ENCODE peak calls at places on chromosomes 1 and 21, in eight cellular contexts. F is prostate gland, X is upper lobe of right lung, P is IMR-90, L is PC-3, A is AG04450, W is heart right ventricle, M is choroid plexus epithelial cell. I is an unnamed sample.

GRCh38 chr1:85743814-85744213 is 35.6 kb upstream of the ZNHIT6 start:
- DNase-seq in F (no peak), X (no peak), P (no peak), L (no peak), A (no peak), W (no peak), M (no peak), I (no peak)

GRCh38 chr1:103101399-103101798 is 6.9 kb downstream of the COL11A1 start:
- DNase-seq in F (no peak), X (no peak), P (no peak), L (no peak), A (no peak), W (no peak), M (no peak), I (no peak)

GRCh38 chr21:33096426-33096825 is 26.5 kb downstream of the OLIG1 start:
- DNase-seq in F (no peak), X (no peak), P (no peak), L (no peak), A (no peak), W (no peak), M (no peak), I (no peak)

GRCh38 chr1:28602536-28603439 is 10.7 kb downstream of the RAB42 start:
- DNase-seq in F (peak), X (no peak), P (peak), L (peak), A (peak), W (no peak), M (peak), I (no peak)

GRCh38 chr1:90114521-90115141 is 119.7 kb downstream of the ZNF326 start:
- DNase-seq in F (no peak), X (no peak), P (peak), L (peak), A (peak), W (no peak), M (peak), I (no peak)

GRCh38 chr1:207691814-207692213 is 46.9 kb downstream of the CR1L start:
- DNase-seq in F (no peak), X (no peak), P (no peak), L (peak), A (no peak), W (no peak), M (no peak), I (no peak)

GRCh38 chr1:101181930-101182329 is 54.9 kb upstream of the S1PR1 start:
- DNase-seq in F (no peak), X (no peak), P (peak), L (peak), A (no peak), W (no peak), M (peak), I (no peak)

GRCh38 chr1:27594542-27595510 is 9.1 kb downstream of the AHDC1 start:
- DNase-seq in F (no peak), X (no peak), P (peak), L (no peak), A (no peak), W (no peak), M (no peak), I (no peak)

GRCh38 chr1:233540788-233541187 is 73.1 kb upstream of the KCNK1 start:
- DNase-seq in F (no peak), X (no peak), P (no peak), L (no peak), A (no peak), W (no peak), M (no peak), I (no peak)

GRCh38 chr1:1054971-1055370 is 19.1 kb downstream of the RNF223 start:
- DNase-seq in F (no peak), X (no peak), P (no peak), L (no peak), A (no peak), W (no peak), M (no peak), I (no peak)

GRCh38 chr1:150619576-150620509 is 9.6 kb downstream of the ENSA start:
- DNase-seq in F (peak), X (no peak), P (peak), L (peak), A (no peak), W (no peak), M (peak), I (no peak)

GRCh38 chr1:239387304-239388231 is 1.2 kb downstream of the CHRM3 start:
- DNase-seq in F (no peak), X (no peak), P (no peak), L (peak), A (no peak), W (no peak), M (no peak), I (no peak)

GRCh38 chr1:31102501-31102950 is 37.0 kb upstream of the PUM1 start:
- DNase-seq in F (no peak), X (no peak), P (peak), L (peak), A (no peak), W (no peak), M (peak), I (no peak)

GRCh38 chr1:175016073-175016722 is 7.0 kb downstream of the MRPS14 start:
- DNase-seq in F (no peak), X (no peak), P (peak), L (no peak), A (no peak), W (no peak), M (peak), I (no peak)

GRCh38 chr1:119626841-119627240 is 21.2 kb downstream of the ZNF697 start:
- DNase-seq in F (no peak), X (no peak), P (peak), L (no peak), A (no peak), W (no peak), M (peak), I (no peak)

GRCh38 chr1:214426420-214426812 is 125.0 kb downstream of the PTPN14 start:
- DNase-seq in F (no peak), X (no peak), P (no peak), L (no peak), A (no peak), W (no peak), M (no peak), I (no peak)

GRCh38 chr1:189970331-189971230 is 507.1 kb downstream of the BRINP3 start:
- DNase-seq in F (no peak), X (no peak), P (no peak), L (no peak), A (no peak), W (no peak), M (no peak), I (no peak)

GRCh38 chr1:153617677-153618076 is 1.6 kb upstream of the S100A14 start:
- DNase-seq in F (no peak), X (no peak), P (no peak), L (peak), A (no peak), W (peak), M (no peak), I (peak)

GRCh38 chr21:38498057-38498833 is at the start of gene ERG:
- DNase-seq in F (no peak), X (no peak), P (no peak), L (no peak), A (no peak), W (peak), M (no peak), I (no peak)

GRCh38 chr1:114218397-114219237 is 64.9 kb upstream of the SYT6 start:
- DNase-seq in F (no peak), X (no peak), P (no peak), L (no peak), A (no peak), W (no peak), M (no peak), I (no peak)

GRCh38 chr1:221279146-221279545 is 399.9 kb downstream of the HLX start:
- DNase-seq in F (no peak), X (no peak), P (peak), L (no peak), A (no peak), W (no peak), M (no peak), I (no peak)

GRCh38 chr1:76666499-76666898 is 200.8 kb upstream of the ST6GALNAC5 start:
- DNase-seq in F (no peak), X (no peak), P (no peak), L (no peak), A (no peak), W (peak), M (no peak), I (no peak)

GRCh38 chr1:228001738-228002535 is 4.9 kb upstream of the WNT3A start:
- DNase-seq in F (no peak), X (peak), P (no peak), L (no peak), A (no peak), W (no peak), M (no peak), I (peak)

GRCh38 chr1:227998374-227999055 is 8.3 kb upstream of the WNT3A start:
- DNase-seq in F (no peak), X (no peak), P (no peak), L (no peak), A (no peak), W (no peak), M (no peak), I (peak)

GRCh38 chr1:228000416-228000815 is 6.4 kb upstream of the WNT3A start:
- DNase-seq in F (no peak), X (no peak), P (no peak), L (no peak), A (no peak), W (no peak), M (no peak), I (peak)

GRCh38 chr1:228000836-228001563 is 5.8 kb upstream of the WNT3A start:
- DNase-seq in F (no peak), X (peak), P (no peak), L (no peak), A (no peak), W (no peak), M (no peak), I (peak)

GRCh38 chr1:227999056-227999930 is 7.5 kb upstream of the WNT3A start:
- DNase-seq in F (peak), X (peak), P (peak), L (peak), A (no peak), W (peak), M (peak), I (peak)
- TF ChIP-seq CTCF in F (peak), X (peak), P (peak), L (peak), A (peak), W (peak), M (peak), I (peak)

GRCh38 chr1:245923215-245923614 is 583.9 kb downstream of the SMYD3 start:
- DNase-seq in F (no peak), X (no peak), P (no peak), L (no peak), A (no peak), W (no peak), M (no peak), I (no peak)
- TF ChIP-seq CTCF in F (no peak), X (no peak), P (no peak), L (no peak), A (no peak), W (no peak), M (no peak), I (no peak)

GRCh38 chr1:112956503-112957132 is 622 bp upstream of the SLC16A1 start:
- DNase-seq in F (peak), X (no peak), P (no peak), L (no peak), A (no peak), W (no peak), M (peak), I (peak)
- TF ChIP-seq CTCF in F (no peak), X (no peak), P (no peak), L (no peak), A (no peak), W (no peak), M (no peak), I (no peak)

DNA sequence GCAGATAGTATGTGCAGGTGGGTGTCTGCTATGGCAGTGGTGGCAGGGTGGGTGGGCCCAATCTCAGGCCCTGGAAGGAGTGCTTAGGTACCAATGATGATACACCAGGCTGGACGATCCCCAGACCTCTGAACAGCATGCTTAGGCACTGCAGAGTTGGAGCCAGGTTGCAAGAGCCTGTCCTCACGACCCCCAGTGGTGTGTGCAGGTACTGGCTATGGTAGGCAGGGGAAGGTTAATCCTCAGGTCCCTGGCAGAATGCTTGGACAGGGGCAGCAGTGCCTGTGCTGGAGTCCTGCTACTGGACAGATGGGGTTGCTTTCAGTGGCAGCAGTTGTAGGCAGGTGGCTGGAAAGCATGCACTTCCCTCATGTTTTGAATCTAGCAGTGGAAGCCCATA is 100.5 kb upstream of the NEK7 start:
- DNase-seq in F (no peak), X (no peak), P (no peak), L (no peak), A (no peak), W (no peak), M (no peak), I (no peak)
- TF ChIP-seq CTCF in F (no peak), X (no peak), P (no peak), L (peak), A (peak), W (no peak), M (peak), I (no peak)

DNA sequence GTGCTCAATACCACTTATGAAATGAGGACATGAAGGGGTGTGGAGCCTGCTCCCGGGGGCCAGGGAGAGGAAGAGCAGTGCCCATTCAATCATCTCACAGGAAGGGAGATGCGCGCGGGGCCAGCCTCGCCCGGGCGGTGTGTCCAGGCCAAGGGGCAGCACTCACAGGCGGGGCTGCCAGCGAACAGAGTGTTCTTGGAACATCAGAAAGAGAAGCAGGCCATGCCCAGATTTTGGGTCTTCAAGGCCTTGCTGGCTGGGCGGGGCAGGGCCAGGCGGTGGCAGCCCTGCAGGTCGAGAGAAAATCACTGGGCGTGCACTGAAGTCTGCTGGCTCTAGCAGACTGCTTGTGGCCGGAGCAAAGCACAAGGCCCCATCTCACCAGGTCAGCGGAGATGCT is 168.6 kb downstream of the PRDM16 start:
- DNase-seq in F (no peak), X (no peak), P (no peak), L (no peak), A (no peak), W (no peak), M (no peak), I (no peak)
- TF ChIP-seq CTCF in F (no peak), X (no peak), P (no peak), L (no peak), A (no peak), W (no peak), M (no peak), I (no peak)

DNA sequence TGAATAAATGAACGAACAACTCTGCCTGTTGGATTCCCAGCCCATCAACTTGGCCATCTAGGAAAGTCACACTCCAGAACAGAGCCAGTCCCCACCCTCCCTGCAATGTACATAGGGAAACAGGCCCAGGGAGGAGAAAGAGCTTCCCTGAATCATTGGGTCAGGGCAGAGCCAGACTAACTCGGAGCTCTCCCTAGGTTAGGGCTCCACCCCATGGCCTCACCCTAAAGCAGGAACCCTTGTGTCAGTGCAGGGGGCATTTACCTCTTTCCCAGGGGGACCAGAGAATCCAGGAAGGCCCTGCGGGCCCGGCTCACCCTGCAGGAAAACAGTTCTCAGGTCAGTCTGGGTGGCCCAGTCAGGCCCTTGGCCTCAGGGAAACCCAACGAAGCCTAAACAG is 11.6 kb downstream of the COL9A2 start:
- DNase-seq in F (no peak), X (no peak), P (no peak), L (peak), A (no peak), W (no peak), M (no peak), I (no peak)
- TF ChIP-seq CTCF in F (no peak), X (no peak), P (peak), L (peak), A (peak), W (no peak), M (peak), I (no peak)

DNA sequence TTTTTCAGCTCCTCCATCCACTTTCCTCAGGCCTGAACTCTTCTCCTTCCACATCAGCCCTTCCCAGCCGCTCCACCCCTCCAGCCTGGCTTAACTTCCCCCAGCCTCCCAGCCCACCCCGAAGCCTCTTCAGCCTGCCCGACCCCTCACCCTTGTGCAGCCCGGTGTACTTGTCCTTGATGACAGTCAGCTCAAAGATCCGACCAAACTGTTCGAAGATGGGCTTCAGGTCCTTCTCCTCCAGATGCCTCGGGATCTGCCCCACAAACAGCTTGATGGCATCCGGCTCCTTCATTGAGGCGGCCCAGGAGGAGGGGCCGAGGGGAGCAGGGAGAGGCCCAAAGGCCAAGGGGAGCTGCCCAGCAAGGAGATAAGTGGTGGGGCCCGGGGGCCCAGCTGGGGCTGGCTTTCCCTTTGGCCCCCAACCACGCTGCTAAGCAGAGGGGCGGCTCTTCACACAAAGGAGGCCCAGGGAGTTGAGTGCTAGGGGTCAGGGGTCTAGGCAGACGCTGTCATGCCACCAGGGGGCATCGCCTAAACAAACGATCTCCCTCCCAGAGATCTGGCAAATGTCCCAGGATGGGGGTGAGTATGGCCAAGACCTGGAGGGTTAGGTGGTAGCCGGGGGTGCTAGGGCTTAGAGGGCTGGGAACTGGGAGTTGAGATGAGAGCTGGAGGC is 738 bp downstream of the CELF3 start:
- DNase-seq in F (no peak), X (no peak), P (no peak), L (no peak), A (no peak), W (no peak), M (no peak), I (no peak)
- TF ChIP-seq CTCF in F (no peak), X (no peak), P (no peak), L (peak), A (peak), W (no peak), M (peak), I (no peak)

DNA sequence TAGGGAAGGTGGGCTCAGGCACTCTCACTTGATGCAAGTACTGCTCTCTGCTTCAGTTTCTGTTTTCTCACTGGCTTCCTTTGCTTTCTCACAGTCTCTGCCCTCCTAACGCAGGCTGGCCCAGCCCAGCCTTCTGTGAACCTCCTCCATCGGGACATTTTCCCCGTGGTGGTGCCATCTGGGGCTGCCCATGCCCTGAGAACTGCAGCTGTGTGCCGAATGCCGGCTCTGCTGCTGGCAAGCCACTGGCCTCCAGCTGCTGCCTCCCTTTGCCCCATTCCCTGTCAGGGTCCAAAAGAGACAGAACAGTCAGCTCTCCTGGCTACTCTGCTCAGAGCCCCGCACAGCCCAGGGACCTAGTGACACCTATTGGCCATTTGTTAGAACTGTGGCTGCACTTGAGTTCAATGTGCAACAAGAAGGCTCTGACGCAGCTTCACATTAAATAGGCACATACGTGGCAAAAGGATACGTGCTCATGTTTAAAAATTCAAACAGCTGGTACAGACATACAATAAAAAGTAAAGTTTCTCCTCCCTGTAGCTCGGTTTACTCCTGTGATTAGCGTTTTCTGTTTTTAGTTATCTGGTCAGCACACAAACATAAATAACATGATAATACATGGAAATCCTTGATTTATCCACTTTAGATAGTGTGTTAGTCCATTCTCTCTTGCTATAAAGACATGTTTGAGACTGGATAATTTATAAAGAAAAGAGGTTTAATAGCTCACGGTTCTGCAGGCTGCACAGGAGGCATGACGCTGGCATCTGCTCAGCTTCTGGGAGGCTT is 46.6 kb downstream of the FCRL5 start:
- DNase-seq in F (peak), X (peak), P (peak), L (peak), A (peak), W (no peak), M (peak), I (no peak)
- TF ChIP-seq CTCF in F (peak), X (peak), P (peak), L (peak), A (peak), W (no peak), M (peak), I (peak)

I was measured in right atrium auricular region.